ENCODE peak calls at places on chromosomes 7 and 10, in four cellular contexts. G, J, W and B are unnamed samples. For H3K4me1, the result is how much of the 10 kb centered on the place peaks cover.

GRCh38 chr7:37069336-37069735 is 345.0 kb upstream of the AOAH start:
- DNase-seq in J (no peak), G (no peak), W (no peak), B (no peak)

GRCh38 chr7:141178486-141179135 is 104.7 kb downstream of the TMEM178B start:
- DNase-seq in J (no peak), G (no peak), W (no peak), B (no peak)

GRCh38 chr7:14639329-14639728 is 263.2 kb downstream of the DGKB start:
- DNase-seq in J (no peak), W (no peak), G (no peak), B (no peak)

GRCh38 chr7:4716946-4717694 is 35.0 kb downstream of the FOXK1 start:
- DNase-seq in W (no peak), G (no peak), J (no peak), B (no peak)

GRCh38 chr10:110841767-110842267 is 29.9 kb upstream of the PDCD4 start:
- DNase-seq in J (no peak), G (no peak), W (no peak), B (no peak)

GRCh38 chr10:72461085-72461484 is 106.4 kb upstream of the DNAJB12 start:
- DNase-seq in W (no peak), J (no peak), G (peak), B (no peak)

GRCh38 chr10:108561649-108562048 is 1361.7 kb downstream of the XPNPEP1 start:
- DNase-seq in W (no peak), G (peak), J (no peak), B (no peak)

GRCh38 chr10:60299961-60300883 is 89.5 kb downstream of the ANK3 start:
- DNase-seq in G (peak), J (no peak), W (no peak), B (no peak)

GRCh38 chr7:146057958-146058357 is 58.6 kb upstream of the CNTNAP2 start:
- DNase-seq in G (no peak), W (no peak), J (no peak), B (no peak)

GRCh38 chr10:103280505-103280904 is 3.6 kb downstream of the INA start:
- DNase-seq in G (no peak), W (no peak), J (no peak), B (no peak)

GRCh38 chr7:158976849-158977593 is 120.7 kb downstream of the DYNC2I1 start:
- DNase-seq in G (peak), W (peak), J (peak), B (peak)

GRCh38 chr10:47046321-47047126 is 135.3 kb downstream of the PTPN20 start:
- DNase-seq in W (no peak), J (peak), G (no peak), B (no peak)

GRCh38 chr10:44989621-44990301 is 11.0 kb upstream of the ZNF22 start:
- DNase-seq in W (no peak), G (no peak), J (no peak), B (no peak)

GRCh38 chr7:96952974-96953391 is 52.4 kb upstream of the DLX6 start:
- DNase-seq in W (no peak), J (no peak), G (no peak), B (no peak)

GRCh38 chr10:110811791-110812581 is 59.7 kb upstream of the PDCD4 start:
- DNase-seq in G (no peak), W (no peak), J (no peak), B (no peak)

GRCh38 chr10:47298730-47299129 is 1.3 kb upstream of the GDF10 start:
- DNase-seq in J (no peak), G (no peak), W (no peak), B (no peak)

GRCh38 chr10:132942740-132943554 is 577 bp upstream of the CFAP46 start:
- DNase-seq in W (no peak), G (no peak), J (no peak), B (no peak)

GRCh38 chr10:132943555-132944404 is 1.4 kb upstream of the CFAP46 start:
- DNase-seq in G (no peak), J (no peak), W (no peak), B (no peak)

GRCh38 chr10:132941640-132942051 is 724 bp downstream of the CFAP46 start:
- DNase-seq in J (no peak), W (no peak), G (no peak), B (no peak)

GRCh38 chr10:132940791-132941465 is 1.4 kb downstream of the CFAP46 start:
- DNase-seq in G (no peak), J (no peak), W (no peak), B (no peak)

GRCh38 chr10:132942101-132942739 is at the start of gene CFAP46:
- DNase-seq in W (no peak), G (peak), J (peak), B (no peak)
- H3K4me1 ChIP-seq in W (under half), G (under half), J (under half), B (under half)

DNA sequence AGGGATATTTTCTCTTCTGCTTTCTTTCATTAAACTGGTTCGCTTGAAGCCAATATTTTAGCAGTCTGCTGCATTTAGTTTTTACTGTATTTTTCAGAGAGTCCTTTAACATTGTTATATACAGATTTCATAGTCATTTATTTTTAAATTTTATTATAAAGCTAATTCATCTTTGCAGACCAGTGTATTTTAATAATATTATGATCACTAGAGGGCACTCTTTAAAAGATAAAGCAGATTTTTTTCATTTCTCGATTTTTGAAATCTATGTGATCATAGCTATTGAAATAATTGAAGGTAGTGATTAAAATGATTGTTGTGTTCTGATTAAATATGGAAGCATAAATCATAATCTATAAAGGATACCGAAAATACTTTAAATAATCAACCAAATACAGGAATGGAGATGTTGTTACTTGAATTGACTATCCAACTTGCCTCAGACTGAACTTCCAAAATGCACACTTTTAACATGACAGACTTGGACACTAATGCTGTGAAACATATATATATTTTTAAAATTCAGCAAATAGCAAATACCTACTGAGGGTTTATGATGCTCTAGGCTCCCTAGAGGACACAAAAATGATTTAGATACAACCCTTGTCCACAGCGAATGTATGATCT is 35.2 kb downstream of the ST7 start:
- DNase-seq in W (no peak), G (no peak), J (no peak), B (no peak)
- TF ChIP-seq CTCF in W (peak), G (no peak), J (peak), B (peak)

DNA sequence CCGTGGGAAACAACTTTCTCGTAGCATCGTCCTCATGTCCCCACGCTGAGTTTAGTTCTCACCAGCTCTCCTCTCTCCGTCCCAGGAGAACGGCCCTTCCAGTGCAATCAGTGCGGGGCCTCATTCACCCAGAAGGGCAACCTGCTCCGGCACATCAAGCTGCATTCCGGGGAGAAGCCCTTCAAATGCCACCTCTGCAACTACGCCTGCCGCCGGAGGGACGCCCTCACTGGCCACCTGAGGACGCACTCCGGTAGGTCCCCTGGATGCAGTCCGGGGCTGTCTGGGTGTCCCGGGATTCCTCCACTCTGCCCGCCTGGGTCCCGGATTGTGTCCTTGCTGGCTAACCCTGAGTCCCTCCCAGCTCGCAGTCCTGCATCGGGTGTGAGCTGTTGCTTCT is 67.7 kb downstream of the FIGNL1 start:
- DNase-seq in W (no peak), G (no peak), J (no peak), B (no peak)
- H3K4me1 ChIP-seq in W (half or more), G (under half), J (under half), B (under half)

DNA sequence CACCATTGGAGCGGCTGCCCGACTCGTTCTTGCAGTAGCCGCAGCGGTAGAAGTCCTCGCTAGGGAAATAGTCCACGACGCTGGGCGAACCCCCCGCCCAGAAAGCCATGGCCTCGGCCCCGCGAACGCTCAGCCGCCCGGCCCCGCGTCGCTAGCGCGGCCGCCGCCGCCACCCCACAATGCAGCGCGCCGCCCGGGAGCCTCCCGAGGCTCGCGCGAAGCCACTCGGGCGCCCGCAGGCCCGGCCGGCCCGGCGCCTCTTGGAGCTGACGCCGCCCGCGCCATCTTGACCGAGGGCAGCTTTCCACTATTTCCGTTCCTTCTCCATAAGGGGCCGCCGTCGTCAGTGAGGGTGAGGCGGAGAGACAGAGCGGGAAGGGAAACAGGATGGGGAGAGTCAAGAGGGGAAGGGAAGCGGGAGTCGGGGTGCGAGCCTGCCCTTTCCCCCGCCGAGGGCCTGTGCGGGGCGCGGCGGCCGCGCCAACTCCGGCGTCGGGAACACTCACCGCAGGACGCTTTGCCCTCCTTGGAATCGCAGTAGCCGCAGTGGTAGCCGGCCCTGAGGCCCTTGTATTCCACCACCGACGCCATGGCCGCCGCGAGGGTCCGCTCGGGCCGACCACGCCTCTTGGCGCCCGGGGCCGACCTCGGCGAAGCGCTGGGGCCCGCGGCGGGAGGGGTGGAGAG is at the start of gene ATE1:
- DNase-seq in G (peak), W (peak), J (peak), B (peak)
- TF ChIP-seq CTCF in G (no peak), W (no peak), J (peak), B (no peak)